ENCODE peak calls at places on chromosomes 11 and 22, in seven cellular contexts. G, S, I, J, T, F and O are unnamed samples.

GRCh38 chr11:102990145-102990544 is 34.6 kb upstream of the MMP13 start:
- DNase-seq in J (no peak), I (no peak), S (no peak), F (no peak), G (no peak), T (no peak), O (no peak)

GRCh38 chr22:45317551-45318167 is 7.9 kb downstream of the FAM118A start:
- DNase-seq in I (peak; percentile 62), J (peak; percentile 47), G (peak; percentile 75), F (peak; percentile 66), T (no peak), S (peak; percentile 28), O (peak; percentile 41)

GRCh38 chr11:121456816-121457431 is 4.2 kb upstream of the SORL1-AS1 start:
- DNase-seq in F (no peak), I (no peak), G (no peak), J (no peak), T (no peak), S (no peak), O (no peak)

GRCh38 chr11:1020211-1020905 is 16.2 kb downstream of the MUC6 start:
- DNase-seq in T (no peak), S (no peak), F (no peak), J (no peak), G (no peak), I (no peak), O (no peak)

GRCh38 chr11:27305751-27306150 is 57.3 kb downstream of the CCDC34 start:
- DNase-seq in F (no peak), I (no peak), G (no peak), J (no peak), T (no peak), S (no peak), O (no peak)

GRCh38 chr11:113014731-113015455 is 53.7 kb downstream of the NCAM1 start:
- DNase-seq in F (no peak), G (peak; percentile 84), T (no peak), I (peak; percentile 20), S (no peak), J (no peak), O (peak; percentile 54)

GRCh38 chr22:43345761-43346261 is 2.6 kb upstream of the SCUBE1 start:
- DNase-seq in F (no peak), S (peak; percentile 12), G (no peak), I (no peak), J (no peak), T (peak; percentile 46), O (no peak)

GRCh38 chr11:444397-445144 is 2.8 kb upstream of the ANO9 start:
- DNase-seq in G (peak; percentile 33), J (peak; percentile 78), F (no peak), T (no peak), I (peak; percentile 84), S (no peak), O (no peak)

GRCh38 chr11:2927493-2927800 is 1.8 kb downstream of the PHLDA2 start:
- DNase-seq in G (no peak), J (no peak), S (no peak), T (no peak), I (no peak), F (no peak), O (no peak)

GRCh38 chr11:104705475-104706195 is 192.6 kb downstream of the CASP12 start:
- DNase-seq in F (peak; percentile 29), T (no peak), J (peak; percentile 62), S (no peak), G (peak; percentile 25), I (peak; percentile 37), O (no peak)

GRCh38 chr11:42906226-42906625 is 405.6 kb upstream of the API5 start:
- DNase-seq in F (no peak), I (no peak), G (no peak), S (no peak), J (no peak), T (no peak), O (no peak)

GRCh38 chr11:13297917-13298356 is 20.3 kb downstream of the BMAL1 start:
- DNase-seq in T (peak; percentile 30), G (no peak), J (peak; percentile 91), F (no peak), I (no peak), S (no peak), O (no peak)

GRCh38 chr11:71164186-71164585 is 88.2 kb downstream of the SHANK2 start:
- DNase-seq in T (no peak), G (no peak), J (no peak), F (no peak), I (no peak), S (no peak), O (no peak)

GRCh38 chr11:120208777-120209176 is 2.1 kb upstream of the OAF start:
- DNase-seq in T (peak; percentile 86), I (peak; percentile 62), F (peak; percentile 63), S (peak; percentile 44), J (peak; percentile 55), G (no peak), O (peak; percentile 85)

DNA sequence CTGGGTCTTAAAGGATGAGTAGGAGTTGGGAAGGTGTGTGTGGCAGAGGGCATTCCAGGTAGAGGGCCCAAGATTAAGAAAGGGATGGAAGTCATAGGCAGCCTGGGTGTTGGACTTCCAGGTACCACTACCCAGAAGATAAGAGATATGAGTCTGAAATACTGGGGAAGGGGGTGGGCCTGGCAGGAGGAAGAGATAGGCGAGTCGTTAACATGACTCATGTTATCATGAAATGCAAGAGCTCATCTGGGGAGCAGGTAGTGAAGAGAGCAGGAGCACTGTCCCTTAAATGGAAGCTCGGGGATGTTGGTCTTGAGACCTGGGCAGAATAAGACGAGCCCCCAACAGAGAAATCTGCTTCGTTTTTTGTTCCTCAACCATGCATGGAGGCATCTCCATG is 10.2 kb downstream of the ZC3H7B start:
- DNase-seq in F (no peak), G (no peak), T (no peak), I (no peak), J (no peak), S (no peak), O (no peak)
- TF ChIP-seq EP300 in F (no peak), G (no peak), T (no peak), I (no peak), J (no peak), S (no peak), O (no peak)

DNA sequence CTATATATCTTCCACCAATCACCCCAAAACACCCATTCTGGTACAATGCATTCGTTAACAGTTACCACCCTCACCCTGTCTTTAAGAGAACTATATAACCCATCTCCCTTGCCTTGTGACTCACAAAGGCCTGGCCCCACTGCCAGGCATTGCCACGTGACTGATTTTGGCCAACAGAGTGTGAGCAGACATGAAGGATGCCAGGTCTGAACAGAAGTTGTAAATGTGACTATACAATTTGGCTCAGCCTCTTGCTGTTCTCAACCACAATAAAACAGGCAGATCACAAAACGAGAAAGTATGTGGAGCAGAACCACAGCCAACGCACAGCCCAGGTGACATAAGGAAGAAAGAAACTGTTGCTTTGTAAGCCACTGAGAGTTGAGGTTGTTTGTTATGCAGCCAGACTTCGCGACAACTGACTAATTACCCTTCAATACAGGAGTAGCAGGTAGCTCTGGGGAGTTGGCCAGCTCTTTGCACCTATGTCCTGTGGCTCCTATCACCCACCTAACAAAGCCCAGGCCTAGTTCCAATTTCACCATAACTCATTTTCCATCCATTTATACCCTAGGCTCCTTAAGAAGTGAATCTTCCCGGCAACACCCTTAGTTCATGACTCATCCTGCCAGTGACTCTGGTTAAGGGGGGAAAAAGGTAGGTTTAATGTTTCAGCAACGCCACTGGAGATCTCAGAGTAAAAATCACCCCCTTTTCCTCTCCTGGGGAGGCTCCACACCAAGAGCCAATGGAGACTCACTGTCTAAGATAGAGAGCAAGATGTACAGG is 53.7 kb downstream of the GALNT18 start:
- DNase-seq in J (no peak), T (no peak), F (no peak), I (peak; percentile 29), G (no peak), S (no peak), O (no peak)
- H3K27ac ChIP-seq in J (no peak overlapping the region), T (no peak overlapping the region), F (no peak overlapping the region), I (peak overlapping the region; percentile 50), G (no peak overlapping the region), S (no peak overlapping the region), O (no peak overlapping the region)

GRCh38 chr22:17171313-17172171 is 12.5 kb upstream of the HDHD5 start:
- DNase-seq in T (peak; percentile 79), S (peak; percentile 84), I (peak; percentile 92), J (peak; percentile 93), G (peak; percentile 90), F (peak; percentile 54), O (peak; percentile 87)
- TF ChIP-seq EP300 in T (no peak), S (no peak), I (no peak), J (no peak), G (no peak), F (peak; percentile 39), O (no peak)

DNA sequence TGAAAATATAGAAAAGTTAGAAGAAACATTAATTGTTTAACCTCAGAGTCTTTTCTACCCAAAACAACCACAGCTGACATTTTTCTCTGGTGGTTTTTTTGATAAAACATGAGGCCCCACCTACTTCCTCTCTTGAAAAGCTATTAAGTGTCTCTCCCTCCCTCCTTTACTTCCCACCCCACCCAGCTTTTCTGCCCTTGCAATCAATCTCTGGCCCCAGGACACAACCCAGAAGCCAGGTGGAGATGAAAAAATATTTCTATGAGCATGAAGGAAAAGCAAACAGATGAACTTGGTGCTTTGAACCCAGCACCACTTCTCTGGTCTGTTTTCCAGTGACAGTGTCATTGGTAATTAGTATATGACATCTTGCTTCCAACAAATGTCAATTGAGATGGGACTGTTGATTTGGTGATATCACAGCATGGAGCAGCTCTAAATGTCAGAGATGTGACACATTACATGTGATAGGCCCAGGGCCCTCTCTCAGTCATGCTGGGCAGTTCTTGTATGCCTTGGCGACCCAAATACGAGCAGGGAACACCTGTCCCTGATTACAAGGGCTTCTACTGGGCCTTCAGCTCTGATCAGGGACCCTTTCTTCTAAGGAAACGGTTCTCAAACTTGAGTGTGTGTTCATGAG is 23.9 kb upstream of the TMPRSS13 start:
- DNase-seq in G (no peak), I (no peak), J (no peak), T (no peak), F (no peak), S (no peak), O (no peak)
- H3K27ac ChIP-seq in G (peak overlapping the region; percentile 30), I (no peak overlapping the region), J (no peak overlapping the region), T (no peak overlapping the region), F (no peak overlapping the region), S (no peak overlapping the region), O (no peak overlapping the region)

GRCh38 chr11:109043318-109043717 is 378.4 kb downstream of the DDX10 start:
- DNase-seq in I (no peak), F (no peak), S (no peak), G (no peak), J (no peak), T (no peak), O (no peak)
- TF ChIP-seq EP300 in I (no peak), F (no peak), S (no peak), G (no peak), J (no peak), T (no peak), O (no peak)

GRCh38 chr11:76836613-76837291 is 24.0 kb upstream of the ACER3 start:
- DNase-seq in J (no peak), G (peak; percentile 48), I (peak; percentile 51), S (no peak), T (no peak), F (no peak), O (no peak)
- H3K27ac ChIP-seq in J (peak overlapping the region; percentile 65), G (peak overlapping the region; percentile 61), I (peak overlapping the region; percentile 53), S (peak overlapping the region; percentile 39), T (no peak overlapping the region), F (no peak overlapping the region), O (no peak overlapping the region)

GRCh38 chr11:134913999-134914590 is 502.1 kb upstream of the B3GAT1 start:
- DNase-seq in S (no peak), F (no peak), T (no peak), J (no peak), G (no peak), I (no peak), O (no peak)
- TF ChIP-seq EP300 in S (no peak), F (no peak), T (no peak), J (no peak), G (no peak), I (no peak), O (no peak)